ENCODE peak calls at places on chromosomes 4 and X, in seven cellular contexts. S is IMR-90, T is cardiac muscle cell, D is colonic mucosa, X is breast epithelium, N is mammary epithelial cell, B is mesendoderm. P is an unnamed sample.

GRCh38 chr4:158729716-158730559 is 6.7 kb upstream of the PPID start:
- DNase-seq in S (peak; percentile 75), T (peak; percentile 76), D (peak; percentile 72), X (peak; percentile 35), N (peak; percentile 45), B (peak; percentile 68), P (peak; percentile 74)

GRCh38 chrX:40273356-40274050 is 175.7 kb upstream of the BCOR start:
- DNase-seq in S (peak; percentile 35), T (peak; percentile 46), D (no peak), X (no peak), N (no peak), B (peak; percentile 69), P (no peak)

GRCh38 chr4:168942985-168943384 is 67.1 kb downstream of the CBR4 start:
- DNase-seq in S (no peak), T (no peak), D (no peak), X (no peak), N (no peak), B (peak; percentile 60), P (peak; percentile 45)

GRCh38 chr4:185919107-185919506 is 107.1 kb upstream of the SORBS2 start:
- DNase-seq in S (no peak), T (no peak), D (no peak), X (no peak), N (no peak), B (no peak), P (no peak)

GRCh38 chr4:86816463-86817107 is 32.6 kb downstream of the SLC10A6 start:
- DNase-seq in S (peak; percentile 24), T (no peak), D (no peak), X (peak; percentile 24), N (no peak), B (no peak), P (no peak)

GRCh38 chr4:7256989-7257810 is 64.9 kb downstream of the SORCS2 start:
- DNase-seq in S (no peak), T (peak; percentile 60), D (no peak), X (no peak), N (no peak), B (no peak), P (no peak)

GRCh38 chr4:38782452-38783108 is at the start of gene TLR10:
- DNase-seq in S (peak; percentile 52), T (peak; percentile 64), D (peak; percentile 64), X (no peak), N (peak; percentile 30), B (peak; percentile 43), P (peak; percentile 41)

GRCh38 chr4:118683513-118683912 is 1.7 kb upstream of the METTL14 start:
- DNase-seq in S (no peak), T (no peak), D (no peak), X (no peak), N (peak; percentile 11), B (peak; percentile 57), P (peak; percentile 27)

GRCh38 chr4:60522265-60522664 is 677.9 kb upstream of the ADGRL3 start:
- DNase-seq in S (no peak), T (no peak), D (no peak), X (no peak), N (no peak), B (no peak), P (no peak)

GRCh38 chrX:44906542-44906941 is 33.6 kb downstream of the KDM6A start:
- DNase-seq in S (no peak), T (no peak), D (no peak), X (no peak), N (no peak), B (no peak), P (no peak)

GRCh38 chrX:75155454-75155829 is 641 bp downstream of the ABCB7 start:
- DNase-seq in S (peak; percentile 4), T (no peak), D (no peak), X (no peak), N (peak; percentile 11), B (peak; percentile 11), P (peak; percentile 9)

GRCh38 chrX:15601932-15602331 is 1.2 kb upstream of the ACE2 start:
- DNase-seq in S (no peak), T (no peak), D (no peak), X (no peak), N (no peak), B (no peak), P (no peak)

GRCh38 chrX:48531359-48531954 is 8.1 kb upstream of the TBC1D25 start:
- DNase-seq in S (peak; percentile 69), T (no peak), D (no peak), X (no peak), N (peak; percentile 75), B (peak; percentile 21), P (peak; percentile 80)

GRCh38 chrX:68997911-68998310 is 167.3 kb downstream of the PJA1 start:
- DNase-seq in S (peak; percentile 83), T (no peak), D (peak; percentile 52), X (no peak), N (peak; percentile 21), B (no peak), P (peak; percentile 16)

GRCh38 chr4:16617416-16617815 is 281.0 kb downstream of the LDB2 start:
- DNase-seq in S (peak; percentile 72), T (no peak), D (no peak), X (no peak), N (no peak), B (no peak), P (no peak)

GRCh38 chrX:375181-376036 is 11.3 kb downstream of the PPP2R3B start:
- DNase-seq in S (no peak), T (no peak), D (no peak), X (no peak), N (no peak), B (no peak), P (no peak)

GRCh38 chr4:108163352-108163751 is 5.4 kb downstream of the LEF1 start:
- DNase-seq in S (no peak), T (no peak), D (no peak), X (no peak), N (no peak), B (no peak), P (no peak)

GRCh38 chr4:95106408-95106928 is 348.7 kb downstream of the BMPR1B start:
- DNase-seq in S (peak; percentile 47), T (no peak), D (no peak), X (no peak), N (no peak), B (no peak), P (peak; percentile 28)

GRCh38 chr4:26264109-26264508 is 56.7 kb upstream of the RBPJ start:
- DNase-seq in S (no peak), T (no peak), D (no peak), X (no peak), N (no peak), B (no peak), P (no peak)

GRCh38 chrX:142076633-142077032 is 128.5 kb downstream of the MAGEC2 start:
- DNase-seq in S (no peak), T (no peak), D (no peak), X (no peak), N (no peak), B (no peak), P (peak; percentile 54)

GRCh38 chrX:105662248-105662647 is 160.1 kb upstream of the NRK start:
- DNase-seq in S (no peak), T (no peak), D (no peak), X (no peak), N (peak; percentile 25), B (no peak), P (peak; percentile 75)

GRCh38 chrX:42499620-42500019 is 278.3 kb downstream of the PPP1R2C start:
- DNase-seq in S (no peak), T (no peak), D (no peak), X (no peak), N (no peak), B (no peak), P (no peak)
- H3K27me3 ChIP-seq in S (peaks cover 7% of the 10 kb centered on the region), T (no peaks in the 10 kb centered on the region), D (no peaks in the 10 kb centered on the region), X (no peaks in the 10 kb centered on the region), N (peaks cover 8% of the 10 kb centered on the region), B (no peaks in the 10 kb centered on the region), P (no peaks in the 10 kb centered on the region)

DNA sequence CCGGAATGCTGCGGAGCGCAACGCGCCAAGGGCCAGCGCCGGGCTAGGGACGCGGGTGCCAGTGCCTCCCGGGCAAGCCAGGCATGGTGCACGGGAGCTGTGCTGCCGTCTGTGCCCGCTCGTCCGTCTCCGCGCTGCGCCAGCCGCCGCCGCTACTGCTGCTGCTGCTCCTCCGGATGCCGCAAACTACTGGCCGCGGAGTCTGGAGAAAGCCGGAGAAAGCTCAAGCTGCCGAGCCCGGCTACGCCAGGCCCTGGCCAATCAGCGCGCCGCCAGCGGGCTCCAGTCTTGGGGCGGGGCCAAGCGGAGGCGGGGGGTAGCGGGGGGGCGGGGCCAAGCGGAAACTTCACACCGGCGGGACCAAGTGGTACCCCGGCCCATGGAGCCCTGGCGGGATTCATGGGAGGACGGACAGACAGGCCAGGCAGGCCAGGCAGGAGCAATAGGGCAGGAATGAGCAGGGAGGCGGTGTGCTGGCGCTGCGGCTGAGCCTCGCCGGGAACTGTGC is at the start of gene PCDH19:
- DNase-seq in S (peak; percentile 17), T (peak; percentile 89), D (peak; percentile 62), X (no peak), N (peak; percentile 50), B (peak; percentile 78), P (peak; percentile 57)
- H3K27me3 ChIP-seq in S (peaks cover 36% of the 10 kb centered on the region), T (peaks cover 78% of the 10 kb centered on the region), D (peaks cover 46% of the 10 kb centered on the region), X (peaks cover 3% of the 10 kb centered on the region), N (peaks cover 19% of the 10 kb centered on the region), B (peaks cover 46% of the 10 kb centered on the region), P (peaks cover 27% of the 10 kb centered on the region)

DNA sequence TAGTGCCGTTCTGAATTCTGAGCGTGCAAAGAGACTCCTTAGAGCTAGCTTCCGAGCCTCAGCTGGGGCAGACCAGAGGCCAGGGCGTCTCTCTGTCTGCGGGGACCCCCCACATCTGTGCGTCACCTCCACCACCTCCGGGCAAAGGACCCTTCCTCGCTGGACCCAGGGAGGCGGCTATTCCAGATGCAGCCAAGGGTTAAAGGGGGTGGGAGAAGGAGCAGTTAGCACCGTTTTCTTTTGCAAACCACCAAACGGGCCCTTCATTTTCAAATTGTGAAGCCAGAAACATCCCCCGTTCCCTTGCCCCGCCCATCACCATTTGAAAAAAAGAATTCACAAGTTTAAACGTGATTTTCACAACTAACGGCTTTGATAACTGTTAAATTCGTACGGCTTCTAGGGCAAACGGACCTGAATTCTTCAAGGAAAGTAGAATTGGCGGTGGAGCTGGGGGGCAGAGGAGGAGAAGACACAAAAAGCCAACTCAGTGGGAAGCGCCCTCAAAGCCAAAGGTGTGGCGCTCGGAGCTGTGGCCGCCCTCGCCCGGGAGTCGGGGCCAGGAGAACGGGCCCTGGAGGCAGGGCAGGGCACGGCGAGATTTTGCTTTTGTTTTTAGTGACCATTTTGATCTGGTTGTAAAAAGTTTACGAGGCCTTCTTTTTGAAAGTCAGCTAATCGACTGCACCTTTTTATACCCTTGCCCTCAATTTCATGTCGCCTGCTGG is 3.3 kb upstream of the PDGFRA start:
- DNase-seq in S (no peak), T (peak; percentile 31), D (no peak), X (no peak), N (no peak), B (peak; percentile 61), P (peak; percentile 49)
- H3K27me3 ChIP-seq in S (no peaks in the 10 kb centered on the region), T (no peaks in the 10 kb centered on the region), D (peaks cover 68% of the 10 kb centered on the region), X (no peaks in the 10 kb centered on the region), N (peaks cover 9% of the 10 kb centered on the region), B (peaks cover 21% of the 10 kb centered on the region), P (peaks cover 27% of the 10 kb centered on the region)

DNA sequence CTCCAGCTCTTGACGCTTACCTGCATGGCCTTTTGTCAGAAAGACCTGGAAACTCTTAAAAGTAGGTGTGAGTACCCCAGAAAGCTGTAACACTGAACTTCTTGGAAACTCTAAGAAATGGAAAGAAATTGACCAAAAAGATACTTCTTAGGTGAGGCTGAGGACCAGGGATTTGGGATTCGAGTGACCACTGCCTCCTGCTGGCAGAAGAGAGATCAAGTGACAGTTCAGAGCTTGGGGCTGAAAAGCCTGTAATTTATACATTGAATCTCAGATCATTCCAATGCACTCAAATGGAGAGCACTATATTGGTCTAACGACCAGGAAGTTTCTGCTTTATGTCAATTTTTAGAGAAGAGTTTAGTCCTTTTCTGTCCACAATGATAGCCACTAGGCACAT is 204.6 kb downstream of the PDGFRA start:
- DNase-seq in S (peak; percentile 37), T (no peak), D (no peak), X (no peak), N (peak; percentile 1), B (peak; percentile 53), P (peak; percentile 59)
- H3K27me3 ChIP-seq in S (peaks cover 21% of the 10 kb centered on the region), T (no peaks in the 10 kb centered on the region), D (no peaks in the 10 kb centered on the region), X (no peaks in the 10 kb centered on the region), N (peaks cover 4% of the 10 kb centered on the region), B (no peaks in the 10 kb centered on the region), P (peaks cover 80% of the 10 kb centered on the region)

GRCh38 chrX:119999087-119999634 is 55.6 kb upstream of the NKAP start:
- DNase-seq in S (no peak), T (no peak), D (no peak), X (no peak), N (no peak), B (peak; percentile 48), P (no peak)
- H3K27me3 ChIP-seq in S (peaks cover 40% of the 10 kb centered on the region), T (peaks cover 98% of the 10 kb centered on the region), D (peaks cover 43% of the 10 kb centered on the region), X (no peaks in the 10 kb centered on the region), N (peaks cover 23% of the 10 kb centered on the region), B (peaks cover 57% of the 10 kb centered on the region), P (peaks cover 49% of the 10 kb centered on the region)

P was measured in PC-3.